ENCODE peak calls at places on chromosomes 12 and 14, in eight cellular contexts. One of them, this sample, is unnamed.

GRCh38 chr14:37375566-37375965 is 177.8 kb downstream of the MIPOL1 start:
- DNase-seq in T47D: no peak
- DNase-seq in cardiac fibroblast: no peak
- DNase-seq in cardiac septum: no peak
- DNase-seq in T-helper 2 cell: no peak
- DNase-seq in GM20000: no peak
- DNase-seq in stimulated activated CD4-positive, alpha-beta T cell treated with anti-CD3 and anti-CD28 coated beads, Interleukin-4, amount 100 ng/mL, for 24 hours: no peak
- DNase-seq in occipital lobe: no peak
- DNase-seq in this sample: no peak

GRCh38 chr14:31692376-31692781 is 131.2 kb downstream of the NUBPL start:
- DNase-seq in T47D: no peak
- DNase-seq in cardiac fibroblast: peak
- DNase-seq in cardiac septum: no peak
- DNase-seq in T-helper 2 cell: no peak
- DNase-seq in GM20000: peak
- DNase-seq in stimulated activated CD4-positive, alpha-beta T cell treated with anti-CD3 and anti-CD28 coated beads, Interleukin-4, amount 100 ng/mL, for 24 hours: no peak
- DNase-seq in occipital lobe: no peak
- DNase-seq in this sample: no peak

GRCh38 chr14:21525995-21526671 is at the start of gene SALL2:
- DNase-seq in T47D: no peak
- DNase-seq in cardiac fibroblast: peak
- DNase-seq in cardiac septum: peak
- DNase-seq in T-helper 2 cell: peak
- DNase-seq in GM20000: peak
- DNase-seq in stimulated activated CD4-positive, alpha-beta T cell treated with anti-CD3 and anti-CD28 coated beads, Interleukin-4, amount 100 ng/mL, for 24 hours: peak
- DNase-seq in occipital lobe: peak
- DNase-seq in this sample: peak

GRCh38 chr12:9345163-9345562 is 137.0 kb upstream of the PZP start:
- DNase-seq in T47D: no peak
- DNase-seq in cardiac fibroblast: no peak
- DNase-seq in cardiac septum: no peak
- DNase-seq in T-helper 2 cell: no peak
- DNase-seq in GM20000: no peak
- DNase-seq in stimulated activated CD4-positive, alpha-beta T cell treated with anti-CD3 and anti-CD28 coated beads, Interleukin-4, amount 100 ng/mL, for 24 hours: no peak
- DNase-seq in occipital lobe: no peak
- DNase-seq in this sample: no peak

GRCh38 chr14:59055439-59056045 is 132.9 kb upstream of the DAAM1 start:
- DNase-seq in T47D: peak
- DNase-seq in cardiac fibroblast: peak
- DNase-seq in cardiac septum: no peak
- DNase-seq in T-helper 2 cell: no peak
- DNase-seq in GM20000: peak
- DNase-seq in stimulated activated CD4-positive, alpha-beta T cell treated with anti-CD3 and anti-CD28 coated beads, Interleukin-4, amount 100 ng/mL, for 24 hours: peak
- DNase-seq in occipital lobe: peak
- DNase-seq in this sample: peak

GRCh38 chr12:129213551-129213950 is 360.3 kb downstream of the GLT1D1 start:
- DNase-seq in T47D: no peak
- DNase-seq in cardiac fibroblast: no peak
- DNase-seq in cardiac septum: no peak
- DNase-seq in T-helper 2 cell: no peak
- DNase-seq in GM20000: no peak
- DNase-seq in stimulated activated CD4-positive, alpha-beta T cell treated with anti-CD3 and anti-CD28 coated beads, Interleukin-4, amount 100 ng/mL, for 24 hours: no peak
- DNase-seq in occipital lobe: no peak
- DNase-seq in this sample: no peak

GRCh38 chr12:89225808-89226368 is 126.4 kb downstream of the DUSP6 start:
- DNase-seq in T47D: peak
- DNase-seq in cardiac fibroblast: peak
- DNase-seq in cardiac septum: no peak
- DNase-seq in T-helper 2 cell: no peak
- DNase-seq in GM20000: peak
- DNase-seq in stimulated activated CD4-positive, alpha-beta T cell treated with anti-CD3 and anti-CD28 coated beads, Interleukin-4, amount 100 ng/mL, for 24 hours: peak
- DNase-seq in occipital lobe: no peak
- DNase-seq in this sample: no peak

GRCh38 chr12:87687362-87687761 is 341.8 kb downstream of the C12orf50 start:
- DNase-seq in T47D: no peak
- DNase-seq in cardiac fibroblast: peak
- DNase-seq in cardiac septum: no peak
- DNase-seq in T-helper 2 cell: no peak
- DNase-seq in GM20000: no peak
- DNase-seq in stimulated activated CD4-positive, alpha-beta T cell treated with anti-CD3 and anti-CD28 coated beads, Interleukin-4, amount 100 ng/mL, for 24 hours: no peak
- DNase-seq in occipital lobe: no peak
- DNase-seq in this sample: no peak

GRCh38 chr12:92105110-92105509 is 40.5 kb downstream of the BTG1 start:
- DNase-seq in T47D: no peak
- DNase-seq in cardiac fibroblast: no peak
- DNase-seq in cardiac septum: no peak
- DNase-seq in T-helper 2 cell: no peak
- DNase-seq in GM20000: no peak
- DNase-seq in stimulated activated CD4-positive, alpha-beta T cell treated with anti-CD3 and anti-CD28 coated beads, Interleukin-4, amount 100 ng/mL, for 24 hours: no peak
- DNase-seq in occipital lobe: no peak
- DNase-seq in this sample: no peak

GRCh38 chr14:101367421-101368261 is 193.7 kb upstream of the DIO3 start:
- DNase-seq in T47D: no peak
- DNase-seq in cardiac fibroblast: no peak
- DNase-seq in cardiac septum: peak
- DNase-seq in T-helper 2 cell: no peak
- DNase-seq in GM20000: no peak
- DNase-seq in stimulated activated CD4-positive, alpha-beta T cell treated with anti-CD3 and anti-CD28 coated beads, Interleukin-4, amount 100 ng/mL, for 24 hours: no peak
- DNase-seq in occipital lobe: no peak
- DNase-seq in this sample: no peak

GRCh38 chr12:31970199-31970598 is 11.0 kb downstream of the RESF1 start:
- DNase-seq in T47D: no peak
- DNase-seq in cardiac fibroblast: no peak
- DNase-seq in cardiac septum: no peak
- DNase-seq in T-helper 2 cell: no peak
- DNase-seq in GM20000: no peak
- DNase-seq in stimulated activated CD4-positive, alpha-beta T cell treated with anti-CD3 and anti-CD28 coated beads, Interleukin-4, amount 100 ng/mL, for 24 hours: no peak
- DNase-seq in occipital lobe: no peak
- DNase-seq in this sample: no peak

GRCh38 chr12:15558915-15559528 is 230.2 kb downstream of the EPS8 start:
- DNase-seq in T47D: no peak
- DNase-seq in cardiac fibroblast: peak
- DNase-seq in cardiac septum: no peak
- DNase-seq in T-helper 2 cell: no peak
- DNase-seq in GM20000: no peak
- DNase-seq in stimulated activated CD4-positive, alpha-beta T cell treated with anti-CD3 and anti-CD28 coated beads, Interleukin-4, amount 100 ng/mL, for 24 hours: no peak
- DNase-seq in occipital lobe: no peak
- DNase-seq in this sample: no peak

GRCh38 chr14:89625208-89625987 is 208.4 kb upstream of the FOXN3 start:
- DNase-seq in T47D: no peak
- DNase-seq in cardiac fibroblast: peak
- DNase-seq in cardiac septum: no peak
- DNase-seq in T-helper 2 cell: no peak
- DNase-seq in GM20000: no peak
- DNase-seq in stimulated activated CD4-positive, alpha-beta T cell treated with anti-CD3 and anti-CD28 coated beads, Interleukin-4, amount 100 ng/mL, for 24 hours: no peak
- DNase-seq in occipital lobe: no peak
- DNase-seq in this sample: no peak

GRCh38 chr12:64086946-64087345 is 135.2 kb downstream of the KICS2 start:
- DNase-seq in T47D: no peak
- DNase-seq in cardiac fibroblast: no peak
- DNase-seq in cardiac septum: no peak
- DNase-seq in T-helper 2 cell: no peak
- DNase-seq in GM20000: no peak
- DNase-seq in stimulated activated CD4-positive, alpha-beta T cell treated with anti-CD3 and anti-CD28 coated beads, Interleukin-4, amount 100 ng/mL, for 24 hours: no peak
- DNase-seq in occipital lobe: no peak
- DNase-seq in this sample: no peak

This sample was measured in DND-41.